ENCODE peak calls at places on chromosomes 5 and 9, in four cellular contexts. One of them, this sample, is unnamed.

GRCh38 chr9:34334337-34334824 is 5.0 kb downstream of the NUDT2 start:
- DNase-seq in aorta: no peak
- DNase-seq in upper lobe of right lung: no peak
- DNase-seq in dorsolateral prefrontal cortex: no peak
- DNase-seq in this sample: no peak

GRCh38 chr9:83544002-83544698 is 5.9 kb upstream of the FRMD3 start:
- DNase-seq in aorta: no peak
- DNase-seq in upper lobe of right lung: no peak
- DNase-seq in dorsolateral prefrontal cortex: no peak
- DNase-seq in this sample: no peak

GRCh38 chr9:128786681-128787582 is at the start of gene TBC1D13:
- DNase-seq in aorta: peak; percentile 98
- DNase-seq in upper lobe of right lung: peak; percentile 96
- DNase-seq in dorsolateral prefrontal cortex: peak; percentile 86
- DNase-seq in this sample: peak; percentile 83

GRCh38 chr5:127203818-127204217 is 86.8 kb upstream of the MEGF10 start:
- DNase-seq in aorta: no peak
- DNase-seq in upper lobe of right lung: no peak
- DNase-seq in dorsolateral prefrontal cortex: no peak
- DNase-seq in this sample: no peak

GRCh38 chr5:126481243-126481642 is 58.0 kb downstream of the GRAMD2B start:
- DNase-seq in aorta: no peak
- DNase-seq in upper lobe of right lung: no peak
- DNase-seq in dorsolateral prefrontal cortex: no peak
- DNase-seq in this sample: no peak

GRCh38 chr9:135340726-135341475 is 138.7 kb upstream of the PPP1R26 start:
- DNase-seq in aorta: peak; percentile 56
- DNase-seq in upper lobe of right lung: peak; percentile 52
- DNase-seq in dorsolateral prefrontal cortex: peak; percentile 17
- DNase-seq in this sample: peak; percentile 30

GRCh38 chr9:98998441-98999151 is 54.9 kb downstream of the COL15A1 start:
- DNase-seq in aorta: peak; percentile 96
- DNase-seq in upper lobe of right lung: peak; percentile 88
- DNase-seq in dorsolateral prefrontal cortex: peak; percentile 78
- DNase-seq in this sample: no peak

GRCh38 chr9:74496819-74497749 is at the start of gene RORB:
- DNase-seq in aorta: peak; percentile 84
- DNase-seq in upper lobe of right lung: peak; percentile 80
- DNase-seq in dorsolateral prefrontal cortex: peak; percentile 79
- DNase-seq in this sample: peak; percentile 38

GRCh38 chr5:61467766-61468482 is 135.9 kb downstream of the ZSWIM6 start:
- DNase-seq in aorta: no peak
- DNase-seq in upper lobe of right lung: no peak
- DNase-seq in dorsolateral prefrontal cortex: no peak
- DNase-seq in this sample: no peak

GRCh38 chr5:146919304-146919703 is 40.7 kb upstream of the PPP2R2B start:
- DNase-seq in aorta: no peak
- DNase-seq in upper lobe of right lung: no peak
- DNase-seq in dorsolateral prefrontal cortex: no peak
- DNase-seq in this sample: no peak

GRCh38 chr5:177997846-177998245 is 1.8 kb upstream of the PROP1 start:
- DNase-seq in aorta: no peak
- DNase-seq in upper lobe of right lung: no peak
- DNase-seq in dorsolateral prefrontal cortex: no peak
- DNase-seq in this sample: no peak

GRCh38 chr5:74313896-74314295 is 326.6 kb downstream of the ENC1 start:
- DNase-seq in aorta: no peak
- DNase-seq in upper lobe of right lung: no peak
- DNase-seq in dorsolateral prefrontal cortex: no peak
- DNase-seq in this sample: no peak

GRCh38 chr5:61304611-61305369 is 27.3 kb upstream of the ZSWIM6 start:
- DNase-seq in aorta: no peak
- DNase-seq in upper lobe of right lung: peak; percentile 67
- DNase-seq in dorsolateral prefrontal cortex: no peak
- DNase-seq in this sample: peak; percentile 99

GRCh38 chr5:36156124-36156601 is 4.3 kb downstream of the SKP2 start:
- DNase-seq in aorta: no peak
- DNase-seq in upper lobe of right lung: no peak
- DNase-seq in dorsolateral prefrontal cortex: no peak
- DNase-seq in this sample: peak; percentile 82

GRCh38 chr9:18825775-18826174 is 207.2 kb downstream of the SAXO1 start:
- DNase-seq in aorta: no peak
- DNase-seq in upper lobe of right lung: no peak
- DNase-seq in dorsolateral prefrontal cortex: no peak
- DNase-seq in this sample: no peak

GRCh38 chr5:91925249-91925648 is 542.1 kb upstream of the ARRDC3 start:
- DNase-seq in aorta: no peak
- DNase-seq in upper lobe of right lung: no peak
- DNase-seq in dorsolateral prefrontal cortex: no peak
- DNase-seq in this sample: no peak

GRCh38 chr9:100285601-100286000 is 67.1 kb downstream of the TEX10 start:
- DNase-seq in aorta: no peak
- DNase-seq in upper lobe of right lung: no peak
- DNase-seq in dorsolateral prefrontal cortex: no peak
- DNase-seq in this sample: no peak

GRCh38 chr9:100284247-100284646 is 68.5 kb downstream of the TEX10 start:
- DNase-seq in aorta: no peak
- DNase-seq in upper lobe of right lung: no peak
- DNase-seq in dorsolateral prefrontal cortex: no peak
- DNase-seq in this sample: no peak

GRCh38 chr9:100286257-100286656 is 66.5 kb downstream of the TEX10 start:
- DNase-seq in aorta: no peak
- DNase-seq in upper lobe of right lung: no peak
- DNase-seq in dorsolateral prefrontal cortex: no peak
- DNase-seq in this sample: no peak

GRCh38 chr9:100287186-100287585 is 65.6 kb downstream of the TEX10 start:
- DNase-seq in aorta: no peak
- DNase-seq in upper lobe of right lung: no peak
- DNase-seq in dorsolateral prefrontal cortex: no peak
- DNase-seq in this sample: no peak

GRCh38 chr9:100285080-100285479 is 67.7 kb downstream of the TEX10 start:
- DNase-seq in aorta: no peak
- DNase-seq in upper lobe of right lung: no peak
- DNase-seq in dorsolateral prefrontal cortex: no peak
- DNase-seq in this sample: no peak
- H3K4me3 ChIP-seq in aorta: no peak overlapping the region
- H3K4me3 ChIP-seq in upper lobe of right lung: no peak overlapping the region
- H3K4me3 ChIP-seq in dorsolateral prefrontal cortex: no peak overlapping the region
- H3K4me3 ChIP-seq in this sample: no peak overlapping the region

GRCh38 chr5:175281714-175282113 is 162.3 kb downstream of the DRD1 start:
- DNase-seq in aorta: no peak
- DNase-seq in upper lobe of right lung: no peak
- DNase-seq in dorsolateral prefrontal cortex: no peak
- DNase-seq in this sample: no peak
- H3K27me3 ChIP-seq in aorta: no peaks in the 10 kb centered on the region
- H3K27me3 ChIP-seq in upper lobe of right lung: peaks cover 6% of the 10 kb centered on the region
- H3K27me3 ChIP-seq in dorsolateral prefrontal cortex: no peaks in the 10 kb centered on the region
- H3K27me3 ChIP-seq in this sample: no peaks in the 10 kb centered on the region

GRCh38 chr9:87494970-87495471 is 2.6 kb upstream of the DAPK1 start:
- DNase-seq in aorta: no peak
- DNase-seq in upper lobe of right lung: no peak
- DNase-seq in dorsolateral prefrontal cortex: no peak
- DNase-seq in this sample: no peak

GRCh38 chr9:87490225-87490624 is 7.4 kb upstream of the DAPK1 start:
- DNase-seq in aorta: no peak
- DNase-seq in upper lobe of right lung: no peak
- DNase-seq in dorsolateral prefrontal cortex: no peak
- DNase-seq in this sample: no peak

GRCh38 chr9:87490907-87491306 is 6.8 kb upstream of the DAPK1 start:
- DNase-seq in aorta: no peak
- DNase-seq in upper lobe of right lung: no peak
- DNase-seq in dorsolateral prefrontal cortex: no peak
- DNase-seq in this sample: no peak

GRCh38 chr9:87492642-87493041 is 5.0 kb upstream of the DAPK1 start:
- DNase-seq in aorta: no peak
- DNase-seq in upper lobe of right lung: no peak
- DNase-seq in dorsolateral prefrontal cortex: no peak
- DNase-seq in this sample: no peak

GRCh38 chr9:87491488-87491887 is 6.2 kb upstream of the DAPK1 start:
- DNase-seq in aorta: no peak
- DNase-seq in upper lobe of right lung: no peak
- DNase-seq in dorsolateral prefrontal cortex: no peak
- DNase-seq in this sample: no peak
- H3K27ac ChIP-seq in aorta: no peak overlapping the region
- H3K27ac ChIP-seq in upper lobe of right lung: no peak overlapping the region
- H3K27ac ChIP-seq in dorsolateral prefrontal cortex: no peak overlapping the region
- H3K27ac ChIP-seq in this sample: no peak overlapping the region

GRCh38 chr5:136891601-136892000 is 526.3 kb upstream of the TRPC7 start:
- DNase-seq in aorta: no peak
- DNase-seq in upper lobe of right lung: no peak
- DNase-seq in dorsolateral prefrontal cortex: no peak
- DNase-seq in this sample: no peak

GRCh38 chr5:136892026-136892425 is 526.7 kb upstream of the TRPC7 start:
- DNase-seq in aorta: no peak
- DNase-seq in upper lobe of right lung: no peak
- DNase-seq in dorsolateral prefrontal cortex: no peak
- DNase-seq in this sample: no peak

GRCh38 chr5:136891175-136891574 is 525.8 kb upstream of the TRPC7 start:
- DNase-seq in aorta: no peak
- DNase-seq in upper lobe of right lung: no peak
- DNase-seq in dorsolateral prefrontal cortex: no peak
- DNase-seq in this sample: no peak

GRCh38 chr5:136890431-136891148 is 525.2 kb upstream of the TRPC7 start:
- DNase-seq in aorta: no peak
- DNase-seq in upper lobe of right lung: no peak
- DNase-seq in dorsolateral prefrontal cortex: no peak
- DNase-seq in this sample: no peak

DNA sequence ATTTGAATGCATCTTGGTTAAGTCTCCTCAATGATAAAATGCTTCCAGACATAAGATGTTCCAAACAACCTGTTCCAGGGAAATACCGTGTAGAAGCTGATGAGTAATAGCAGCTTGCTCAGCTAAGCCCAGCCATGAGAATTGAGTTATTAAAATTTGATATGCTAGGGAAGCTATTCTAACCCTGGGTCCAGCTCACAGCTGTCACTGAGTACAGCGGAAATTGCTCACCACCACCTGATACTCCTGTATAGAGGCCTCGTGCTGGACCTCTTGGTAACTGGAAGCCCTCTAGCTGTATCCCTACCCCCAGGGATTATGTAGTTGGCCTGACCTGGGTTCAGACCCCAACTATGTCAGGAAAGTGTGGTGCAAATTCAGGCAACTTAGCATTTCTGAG is 521.3 kb upstream of the TRPC7 start:
- DNase-seq in aorta: no peak
- DNase-seq in upper lobe of right lung: no peak
- DNase-seq in dorsolateral prefrontal cortex: no peak
- DNase-seq in this sample: no peak
- H3K4me3 ChIP-seq in aorta: no peak overlapping the region
- H3K4me3 ChIP-seq in upper lobe of right lung: no peak overlapping the region
- H3K4me3 ChIP-seq in dorsolateral prefrontal cortex: no peak overlapping the region
- H3K4me3 ChIP-seq in this sample: no peak overlapping the region

GRCh38 chr5:149387081-149387611 is 8.1 kb upstream of the IL17B start:
- DNase-seq in aorta: peak; percentile 76
- DNase-seq in upper lobe of right lung: peak; percentile 11
- DNase-seq in dorsolateral prefrontal cortex: no peak
- DNase-seq in this sample: no peak

GRCh38 chr5:149386166-149386565 is 7.1 kb upstream of the IL17B start:
- DNase-seq in aorta: peak; percentile 59
- DNase-seq in upper lobe of right lung: peak; percentile 19
- DNase-seq in dorsolateral prefrontal cortex: no peak
- DNase-seq in this sample: no peak

GRCh38 chr5:149388498-149389190 is 9.6 kb upstream of the IL17B start:
- DNase-seq in aorta: peak; percentile 1
- DNase-seq in upper lobe of right lung: peak; percentile 4
- DNase-seq in dorsolateral prefrontal cortex: no peak
- DNase-seq in this sample: no peak

GRCh38 chr5:149389552-149390495 is 10.7 kb upstream of the IL17B start:
- DNase-seq in aorta: peak; percentile 17
- DNase-seq in upper lobe of right lung: no peak
- DNase-seq in dorsolateral prefrontal cortex: no peak
- DNase-seq in this sample: no peak

DNA sequence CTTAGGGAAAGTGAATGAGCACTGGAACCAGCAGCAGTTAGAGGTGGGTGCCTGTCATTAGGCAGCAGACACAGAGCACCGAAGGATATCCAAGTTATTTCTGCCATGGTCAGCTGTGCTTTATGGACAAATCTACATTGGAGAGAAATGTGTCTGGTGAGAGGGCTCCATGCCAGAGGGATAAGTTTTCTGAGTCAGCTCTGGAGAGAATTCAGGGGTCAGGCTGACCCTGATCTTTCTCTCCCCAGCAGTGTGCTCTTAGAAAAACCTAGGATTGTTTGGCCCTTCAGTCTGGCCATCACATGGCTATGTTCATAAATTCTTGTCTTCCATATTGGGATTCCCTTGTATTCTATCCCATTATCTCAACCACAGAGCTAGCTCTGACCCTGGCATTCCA is 8.9 kb upstream of the IL17B start:
- DNase-seq in aorta: peak; percentile 9
- DNase-seq in upper lobe of right lung: no peak
- DNase-seq in dorsolateral prefrontal cortex: no peak
- DNase-seq in this sample: no peak
- H3K27me3 ChIP-seq in aorta: no peaks in the 10 kb centered on the region
- H3K27me3 ChIP-seq in upper lobe of right lung: no peaks in the 10 kb centered on the region
- H3K27me3 ChIP-seq in dorsolateral prefrontal cortex: no peaks in the 10 kb centered on the region
- H3K27me3 ChIP-seq in this sample: no peaks in the 10 kb centered on the region

GRCh38 chr5:43007911-43008368 is 32.2 kb downstream of the ANXA2R start:
- DNase-seq in aorta: peak; percentile 87
- DNase-seq in upper lobe of right lung: peak; percentile 86
- DNase-seq in dorsolateral prefrontal cortex: no peak
- DNase-seq in this sample: no peak

GRCh38 chr5:43010956-43011355 is 29.2 kb downstream of the ANXA2R start:
- DNase-seq in aorta: no peak
- DNase-seq in upper lobe of right lung: no peak
- DNase-seq in dorsolateral prefrontal cortex: no peak
- DNase-seq in this sample: no peak

GRCh38 chr5:43008369-43009158 is 31.6 kb downstream of the ANXA2R start:
- DNase-seq in aorta: peak; percentile 92
- DNase-seq in upper lobe of right lung: peak; percentile 88
- DNase-seq in dorsolateral prefrontal cortex: peak; percentile 71
- DNase-seq in this sample: peak; percentile 88

GRCh38 chr5:43006411-43007202 is 33.5 kb downstream of the ANXA2R start:
- DNase-seq in aorta: no peak
- DNase-seq in upper lobe of right lung: no peak
- DNase-seq in dorsolateral prefrontal cortex: no peak
- DNase-seq in this sample: no peak

GRCh38 chr5:43007246-43007910 is 32.7 kb downstream of the ANXA2R start:
- DNase-seq in aorta: peak; percentile 93
- DNase-seq in upper lobe of right lung: peak; percentile 90
- DNase-seq in dorsolateral prefrontal cortex: peak; percentile 74
- DNase-seq in this sample: no peak
- H3K27ac ChIP-seq in aorta: no peak overlapping the region
- H3K27ac ChIP-seq in upper lobe of right lung: peak overlapping the region; percentile 94
- H3K27ac ChIP-seq in dorsolateral prefrontal cortex: peak overlapping the region; percentile 72
- H3K27ac ChIP-seq in this sample: peak overlapping the region; percentile 88

This sample was measured in RWPE2.